ENCODE peak calls at places on chromosomes 7 and 10, in six cellular contexts. E is neural progenitor cell, U is H7, H is T-helper 2 cell, N is AG04450, A is lower lobe of right lung. X is an unnamed sample.
A peak's percentile ranks its signal among the peaks of the same experiment; 100 is the strongest.

GRCh38 chr7:70376561-70377031 is 755.3 kb upstream of the GALNT17 start:
- DNase-seq in E (peak; percentile 24), U (no peak), H (no peak), N (no peak), A (no peak), X (no peak)

GRCh38 chr10:59346321-59346720 is 16.0 kb downstream of the FAM13C start:
- DNase-seq in E (no peak), U (no peak), H (no peak), N (no peak), A (no peak), X (no peak)

GRCh38 chr7:74454059-74454947 is 597 bp downstream of the GTF2IRD1 start:
- DNase-seq in E (peak; percentile 63), U (peak; percentile 89), H (no peak), N (no peak), A (no peak), X (peak; percentile 9)

GRCh38 chr10:131693766-131694165 is 207.0 kb upstream of the PPP2R2D start:
- DNase-seq in E (no peak), U (no peak), H (no peak), N (no peak), A (no peak), X (no peak)

GRCh38 chr7:19916011-19916410 is 142.6 kb upstream of the TMEM196 start:
- DNase-seq in E (no peak), U (no peak), H (no peak), N (no peak), A (no peak), X (no peak)

GRCh38 chr10:34206078-34206477 is 609.0 kb downstream of the PARD3 start:
- DNase-seq in E (no peak), U (no peak), H (no peak), N (no peak), A (no peak), X (no peak)

GRCh38 chr10:60208676-60209269 is 180.9 kb downstream of the ANK3 start:
- DNase-seq in E (peak; percentile 71), U (no peak), H (no peak), N (peak; percentile 8), A (no peak), X (no peak)

GRCh38 chr7:28389504-28390385 is 22.6 kb upstream of the CREB5 start:
- DNase-seq in E (peak; percentile 82), U (peak; percentile 24), H (no peak), N (peak; percentile 39), A (no peak), X (no peak)

GRCh38 chr10:3772349-3773222 is 12.4 kb downstream of the KLF6 start:
- DNase-seq in E (no peak), U (no peak), H (no peak), N (no peak), A (no peak), X (no peak)

GRCh38 chr10:29470355-29470705 is 164.4 kb downstream of the SVIL start:
- DNase-seq in E (peak; percentile 69), U (peak; percentile 83), H (no peak), N (no peak), A (no peak), X (no peak)

GRCh38 chr7:5035276-5035675 is 10.4 kb upstream of the RBAK start:
- DNase-seq in E (no peak), U (no peak), H (no peak), N (no peak), A (no peak), X (no peak)

GRCh38 chr10:85510682-85511081 is 855.9 kb downstream of the GRID1 start:
- DNase-seq in E (peak; percentile 24), U (peak; percentile 13), H (no peak), N (no peak), A (no peak), X (no peak)

GRCh38 chr10:50242777-50243176 is 8.5 kb downstream of the ASAH2 start:
- DNase-seq in E (no peak), U (no peak), H (no peak), N (no peak), A (no peak), X (no peak)

GRCh38 chr10:33945051-33945450 is 610.6 kb upstream of the NRP1 start:
- DNase-seq in E (no peak), U (no peak), H (no peak), N (no peak), A (no peak), X (no peak)

GRCh38 chr10:77932016-77932715 is 5.6 kb upstream of the DLG5 start:
- DNase-seq in E (no peak), U (no peak), H (no peak), N (no peak), A (no peak), X (no peak)

GRCh38 chr10:100006241-100006886 is 3.4 kb downstream of the DNMBP start:
- DNase-seq in E (no peak), U (no peak), H (no peak), N (peak; percentile 78), A (no peak), X (no peak)

GRCh38 chr7:140238778-140239652 is 62.2 kb upstream of the KDM7A start:
- DNase-seq in E (no peak), U (no peak), H (no peak), N (no peak), A (no peak), X (no peak)

GRCh38 chr7:70016044-70016770 is 417.9 kb downstream of the AUTS2 start:
- DNase-seq in E (no peak), U (no peak), H (no peak), N (no peak), A (no peak), X (no peak)